ENCODE peak calls at places on chromosomes 7 and 10, in nine cellular contexts. B is AG10803; C is CD8-positive, alpha-beta memory T cell; E is psoas muscle; Z is CD8-positive, alpha-beta T cell; Q is mucosa of descending colon; V is GM23248; O is A549; F is astrocyte of the spinal cord. K is an unnamed sample.

GRCh38 chr7:105644937-105645336 is 63.6 kb upstream of the EFCAB10 start:
- DNase-seq in B (no peak), C (no peak), E (no peak), Z (no peak), Q (no peak), V (no peak), O (no peak), F (no peak), K (no peak)

GRCh38 chr7:84422790-84423189 is 228.2 kb upstream of the SEMA3A start:
- DNase-seq in B (peak), C (no peak), E (no peak), Z (no peak), Q (no peak), V (peak), O (no peak), F (no peak), K (no peak)

GRCh38 chr10:112295853-112296830 is 12.9 kb downstream of the TECTB start:
- DNase-seq in B (peak), C (no peak), E (no peak), Z (no peak), Q (no peak), V (peak), O (no peak), F (no peak), K (no peak)

GRCh38 chr7:34806831-34807230 is 148.8 kb downstream of the NPSR1 start:
- DNase-seq in B (no peak), C (no peak), E (no peak), Z (no peak), Q (no peak), V (no peak), O (no peak), F (no peak), K (no peak)

GRCh38 chr10:29471483-29471859 is 163.3 kb downstream of the SVIL start:
- DNase-seq in B (peak), C (no peak), E (no peak), Z (no peak), Q (no peak), V (peak), O (no peak), F (peak), K (peak)

GRCh38 chr10:32210306-32211045 is 136.5 kb downstream of the EPC1 start:
- DNase-seq in B (peak), C (no peak), E (no peak), Z (no peak), Q (no peak), V (peak), O (peak), F (peak), K (no peak)

GRCh38 chr7:29770371-29770770 is 35.9 kb upstream of the WIPF3 start:
- DNase-seq in B (no peak), C (no peak), E (no peak), Z (no peak), Q (no peak), V (no peak), O (no peak), F (no peak), K (no peak)

GRCh38 chr10:124605481-124605855 is 138.7 kb downstream of the FAM53B start:
- DNase-seq in B (no peak), C (no peak), E (peak), Z (no peak), Q (peak), V (no peak), O (no peak), F (no peak), K (no peak)

GRCh38 chr7:37448057-37448636 is 517 bp downstream of the ELMO1 start:
- DNase-seq in B (no peak), C (peak), E (no peak), Z (peak), Q (peak), V (peak), O (peak), F (no peak), K (no peak)
- H3K4me3 ChIP-seq in B (peak), C (peak), E (peak), Z (peak), Q (peak), V (peak), O (peak), F (peak), K (peak)

DNA sequence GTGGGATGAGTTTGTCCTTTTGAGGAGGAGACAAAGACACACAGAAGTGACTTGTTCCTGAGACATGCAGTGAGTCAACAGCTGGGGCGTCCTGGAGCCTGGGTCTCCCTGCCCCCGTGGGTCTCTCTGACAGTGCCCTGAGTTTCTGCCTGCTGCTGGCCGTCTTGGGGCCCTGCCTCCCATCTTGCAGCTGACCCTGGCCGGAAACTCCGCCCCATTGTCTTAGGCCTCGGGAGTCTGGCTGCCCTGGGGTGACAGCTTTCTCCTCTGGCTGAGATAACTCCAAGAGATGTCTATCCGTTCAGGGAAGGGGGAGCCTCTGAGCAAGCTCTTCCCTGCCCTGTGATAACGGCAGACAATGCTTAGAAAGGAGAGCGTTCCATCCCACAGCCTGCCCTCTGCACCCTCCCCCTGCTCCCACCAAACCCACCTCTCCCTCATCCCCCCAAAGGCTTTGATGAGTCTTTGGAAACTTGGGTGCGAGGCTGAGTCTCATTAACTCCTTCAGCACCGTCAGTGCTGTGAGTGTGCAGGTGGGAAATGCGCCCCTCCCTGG is 69.5 kb upstream of the PODXL start:
- DNase-seq in B (peak), C (no peak), E (peak), Z (no peak), Q (no peak), V (peak), O (peak), F (peak), K (peak)
- H3K4me3 ChIP-seq in B (no peak), C (no peak), E (no peak), Z (no peak), Q (no peak), V (peak), O (peak), F (no peak), K (no peak)

DNA sequence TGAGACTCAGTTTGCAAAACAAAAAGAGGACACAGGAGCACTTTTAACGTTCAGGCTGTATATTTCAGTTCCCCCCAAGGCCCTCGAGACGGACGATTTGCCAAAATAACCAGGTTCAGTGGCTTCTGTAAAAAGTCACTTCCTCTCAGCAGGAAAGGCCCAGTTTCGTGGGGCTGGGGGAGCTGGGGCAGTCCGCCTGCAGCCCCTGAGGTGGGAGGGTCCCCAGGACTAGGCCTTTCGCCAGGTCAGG is 28.8 kb downstream of the WDR86 start:
- DNase-seq in B (no peak), C (no peak), E (no peak), Z (no peak), Q (no peak), V (no peak), O (no peak), F (no peak), K (no peak)
- H3K4me3 ChIP-seq in B (no peak), C (peak), E (peak), Z (peak), Q (no peak), V (no peak), O (no peak), F (no peak), K (no peak)

GRCh38 chr10:128063736-128064614 is 62.2 kb downstream of the MKI67 start:
- DNase-seq in B (no peak), C (no peak), E (no peak), Z (no peak), Q (no peak), V (no peak), O (no peak), F (no peak), K (peak)
- H3K4me3 ChIP-seq in B (no peak), C (peak), E (no peak), Z (peak), Q (no peak), V (peak), O (no peak), F (no peak), K (no peak)

GRCh38 chr7:155344618-155345433 is 47.1 kb downstream of the INSIG1 start:
- DNase-seq in B (peak), C (peak), E (peak), Z (peak), Q (peak), V (peak), O (peak), F (peak), K (peak)
- H3K4me3 ChIP-seq in B (peak), C (peak), E (peak), Z (peak), Q (no peak), V (peak), O (peak), F (no peak), K (no peak)

GRCh38 chr7:73770860-73771665 is 993 bp upstream of the CLDN3 start:
- DNase-seq in B (no peak), C (no peak), E (peak), Z (no peak), Q (no peak), V (no peak), O (no peak), F (no peak), K (no peak)
- H3K4me3 ChIP-seq in B (no peak), C (no peak), E (no peak), Z (no peak), Q (no peak), V (no peak), O (peak), F (no peak), K (no peak)

DNA sequence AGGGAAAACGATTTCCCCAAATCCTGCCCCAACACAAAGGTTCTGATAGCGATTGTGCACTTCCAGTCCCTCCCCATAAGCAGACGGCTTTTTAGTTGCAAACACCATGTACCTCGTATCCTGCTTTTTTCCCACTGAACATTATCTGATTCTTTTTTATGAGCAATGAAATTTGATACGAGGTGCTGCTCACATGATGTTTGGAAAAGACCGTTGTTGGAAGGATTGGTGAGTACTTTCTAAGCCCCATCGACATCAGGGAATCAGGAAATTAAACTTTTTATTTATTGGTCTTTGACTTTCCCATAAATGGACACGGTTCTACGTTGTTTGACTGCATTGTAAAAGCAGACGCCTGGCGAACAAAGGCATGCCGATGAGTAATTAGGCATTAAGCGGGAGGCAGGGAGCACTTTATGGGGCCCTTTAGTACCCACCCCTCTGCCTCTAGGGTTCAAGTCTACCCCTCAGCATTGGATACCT is 49.4 kb downstream of the TEX36 start:
- DNase-seq in B (no peak), C (no peak), E (no peak), Z (no peak), Q (no peak), V (no peak), O (no peak), F (peak), K (no peak)
- H3K4me3 ChIP-seq in B (no peak), C (no peak), E (no peak), Z (no peak), Q (no peak), V (no peak), O (no peak), F (no peak), K (no peak)

GRCh38 chr7:87747681-87748080 is 119.5 kb downstream of the RUNDC3B start:
- DNase-seq in B (no peak), C (no peak), E (no peak), Z (no peak), Q (no peak), V (no peak), O (no peak), F (no peak), K (no peak)
- H3K4me3 ChIP-seq in B (no peak), C (no peak), E (no peak), Z (no peak), Q (no peak), V (no peak), O (no peak), F (no peak), K (no peak)

K was measured in keratinocyte.